ENCODE peak calls at places on chromosomes 6 and 20, in five cellular contexts. One of them, this sample, is unnamed.

GRCh38 chr6:34275128-34275804 is 26.5 kb upstream of the SMIM29 start:
- DNase-seq in NCI-H2081: no peak
- DNase-seq in HT-29: no peak
- DNase-seq in activated naive CD4-positive, alpha-beta T cell treated with anti-CD3 and anti-CD28 coated beads, Interleukin-2, amount 50 U/mL, for 72 hours: no peak
- DNase-seq in lung: no peak
- DNase-seq in this sample: no peak

GRCh38 chr6:63537126-63537958 is 34.9 kb upstream of the LOC128125822 start:
- DNase-seq in activated naive CD4-positive, alpha-beta T cell treated with anti-CD3 and anti-CD28 coated beads, Interleukin-2, amount 50 U/mL, for 72 hours: no peak
- DNase-seq in NCI-H2081: peak; percentile 16
- DNase-seq in HT-29: no peak
- DNase-seq in lung: no peak
- DNase-seq in this sample: no peak

GRCh38 chr20:13723015-13723414 is 61.7 kb downstream of the ESF1 start:
- DNase-seq in NCI-H2081: no peak
- DNase-seq in HT-29: no peak
- DNase-seq in activated naive CD4-positive, alpha-beta T cell treated with anti-CD3 and anti-CD28 coated beads, Interleukin-2, amount 50 U/mL, for 72 hours: no peak
- DNase-seq in lung: no peak
- DNase-seq in this sample: no peak

GRCh38 chr6:143621159-143621873 is 56.4 kb upstream of the PHACTR2 start:
- DNase-seq in lung: no peak
- DNase-seq in activated naive CD4-positive, alpha-beta T cell treated with anti-CD3 and anti-CD28 coated beads, Interleukin-2, amount 50 U/mL, for 72 hours: no peak
- DNase-seq in HT-29: no peak
- DNase-seq in NCI-H2081: no peak
- DNase-seq in this sample: no peak

GRCh38 chr6:13814938-13815575 is 700 bp upstream of the MCUR1 start:
- DNase-seq in HT-29: no peak
- DNase-seq in lung: no peak
- DNase-seq in NCI-H2081: no peak
- DNase-seq in activated naive CD4-positive, alpha-beta T cell treated with anti-CD3 and anti-CD28 coated beads, Interleukin-2, amount 50 U/mL, for 72 hours: no peak
- DNase-seq in this sample: no peak

GRCh38 chr20:301886-302848 is 4.8 kb downstream of the ZCCHC3 start:
- DNase-seq in HT-29: no peak
- DNase-seq in NCI-H2081: no peak
- DNase-seq in lung: no peak
- DNase-seq in activated naive CD4-positive, alpha-beta T cell treated with anti-CD3 and anti-CD28 coated beads, Interleukin-2, amount 50 U/mL, for 72 hours: no peak
- DNase-seq in this sample: no peak

GRCh38 chr6:18632670-18633410 is 245.7 kb downstream of the RNF144B start:
- DNase-seq in lung: no peak
- DNase-seq in activated naive CD4-positive, alpha-beta T cell treated with anti-CD3 and anti-CD28 coated beads, Interleukin-2, amount 50 U/mL, for 72 hours: no peak
- DNase-seq in NCI-H2081: no peak
- DNase-seq in HT-29: no peak
- DNase-seq in this sample: no peak

GRCh38 chr6:145562771-145563615 is 172.3 kb downstream of the EPM2A start:
- DNase-seq in HT-29: no peak
- DNase-seq in activated naive CD4-positive, alpha-beta T cell treated with anti-CD3 and anti-CD28 coated beads, Interleukin-2, amount 50 U/mL, for 72 hours: no peak
- DNase-seq in lung: peak; percentile 42
- DNase-seq in NCI-H2081: no peak
- DNase-seq in this sample: no peak

GRCh38 chr6:169162968-169163903 is 90.4 kb downstream of the THBS2 start:
- DNase-seq in lung: peak; percentile 42
- DNase-seq in HT-29: no peak
- DNase-seq in NCI-H2081: no peak
- DNase-seq in activated naive CD4-positive, alpha-beta T cell treated with anti-CD3 and anti-CD28 coated beads, Interleukin-2, amount 50 U/mL, for 72 hours: no peak
- DNase-seq in this sample: no peak

GRCh38 chr6:90256698-90257485 is 39.8 kb downstream of the BACH2 start:
- DNase-seq in NCI-H2081: no peak
- DNase-seq in HT-29: no peak
- DNase-seq in lung: no peak
- DNase-seq in activated naive CD4-positive, alpha-beta T cell treated with anti-CD3 and anti-CD28 coated beads, Interleukin-2, amount 50 U/mL, for 72 hours: no peak
- DNase-seq in this sample: no peak

GRCh38 chr6:1771324-1771723 is 161.6 kb downstream of the FOXC1 start:
- DNase-seq in lung: no peak
- DNase-seq in activated naive CD4-positive, alpha-beta T cell treated with anti-CD3 and anti-CD28 coated beads, Interleukin-2, amount 50 U/mL, for 72 hours: no peak
- DNase-seq in NCI-H2081: peak; percentile 81
- DNase-seq in HT-29: peak; percentile 31
- DNase-seq in this sample: peak; percentile 4

GRCh38 chr6:1110164-1110563 is 201.7 kb upstream of the FOXQ1 start:
- DNase-seq in HT-29: peak; percentile 53
- DNase-seq in activated naive CD4-positive, alpha-beta T cell treated with anti-CD3 and anti-CD28 coated beads, Interleukin-2, amount 50 U/mL, for 72 hours: no peak
- DNase-seq in lung: no peak
- DNase-seq in NCI-H2081: no peak
- DNase-seq in this sample: no peak

GRCh38 chr6:21800330-21800729 is 206.8 kb downstream of the SOX4 start:
- DNase-seq in HT-29: no peak
- DNase-seq in NCI-H2081: no peak
- DNase-seq in lung: no peak
- DNase-seq in activated naive CD4-positive, alpha-beta T cell treated with anti-CD3 and anti-CD28 coated beads, Interleukin-2, amount 50 U/mL, for 72 hours: no peak
- DNase-seq in this sample: no peak

GRCh38 chr6:114824409-114824808 is 481.6 kb upstream of the HS3ST5 start:
- DNase-seq in NCI-H2081: no peak
- DNase-seq in activated naive CD4-positive, alpha-beta T cell treated with anti-CD3 and anti-CD28 coated beads, Interleukin-2, amount 50 U/mL, for 72 hours: no peak
- DNase-seq in lung: no peak
- DNase-seq in HT-29: no peak
- DNase-seq in this sample: no peak

GRCh38 chr6:93819189-93819588 is 399.8 kb upstream of the EPHA7 start:
- DNase-seq in lung: no peak
- DNase-seq in HT-29: no peak
- DNase-seq in activated naive CD4-positive, alpha-beta T cell treated with anti-CD3 and anti-CD28 coated beads, Interleukin-2, amount 50 U/mL, for 72 hours: no peak
- DNase-seq in NCI-H2081: peak; percentile 17
- DNase-seq in this sample: no peak

GRCh38 chr6:32252326-32253009 is 28.6 kb upstream of the NOTCH4 start:
- DNase-seq in HT-29: no peak
- DNase-seq in activated naive CD4-positive, alpha-beta T cell treated with anti-CD3 and anti-CD28 coated beads, Interleukin-2, amount 50 U/mL, for 72 hours: no peak
- DNase-seq in lung: no peak
- DNase-seq in NCI-H2081: no peak
- DNase-seq in this sample: no peak

GRCh38 chr20:39468703-39469102 is 506.6 kb downstream of the DHX35 start:
- DNase-seq in NCI-H2081: no peak
- DNase-seq in activated naive CD4-positive, alpha-beta T cell treated with anti-CD3 and anti-CD28 coated beads, Interleukin-2, amount 50 U/mL, for 72 hours: no peak
- DNase-seq in lung: no peak
- DNase-seq in HT-29: peak; percentile 10
- DNase-seq in this sample: no peak

GRCh38 chr6:8707369-8707768 is 272.0 kb upstream of the SLC35B3 start:
- DNase-seq in NCI-H2081: no peak
- DNase-seq in activated naive CD4-positive, alpha-beta T cell treated with anti-CD3 and anti-CD28 coated beads, Interleukin-2, amount 50 U/mL, for 72 hours: no peak
- DNase-seq in HT-29: no peak
- DNase-seq in lung: no peak
- DNase-seq in this sample: no peak

GRCh38 chr20:10565191-10565921 is 108.4 kb downstream of the JAG1 start:
- DNase-seq in lung: no peak
- DNase-seq in activated naive CD4-positive, alpha-beta T cell treated with anti-CD3 and anti-CD28 coated beads, Interleukin-2, amount 50 U/mL, for 72 hours: no peak
- DNase-seq in NCI-H2081: no peak
- DNase-seq in HT-29: peak; percentile 62
- DNase-seq in this sample: no peak

GRCh38 chr20:10337291-10337690 is 96.7 kb downstream of the MKKS start:
- DNase-seq in HT-29: no peak
- DNase-seq in NCI-H2081: no peak
- DNase-seq in activated naive CD4-positive, alpha-beta T cell treated with anti-CD3 and anti-CD28 coated beads, Interleukin-2, amount 50 U/mL, for 72 hours: no peak
- DNase-seq in lung: no peak
- DNase-seq in this sample: no peak

GRCh38 chr6:30122515-30122914 is 9.6 kb upstream of the TRIM31 start:
- DNase-seq in lung: no peak
- DNase-seq in HT-29: peak; percentile 74
- DNase-seq in NCI-H2081: no peak
- DNase-seq in activated naive CD4-positive, alpha-beta T cell treated with anti-CD3 and anti-CD28 coated beads, Interleukin-2, amount 50 U/mL, for 72 hours: no peak
- DNase-seq in this sample: no peak

GRCh38 chr6:169452869-169453186 is 199.2 kb upstream of the THBS2 start:
- DNase-seq in HT-29: no peak
- DNase-seq in activated naive CD4-positive, alpha-beta T cell treated with anti-CD3 and anti-CD28 coated beads, Interleukin-2, amount 50 U/mL, for 72 hours: no peak
- DNase-seq in lung: no peak
- DNase-seq in NCI-H2081: no peak
- DNase-seq in this sample: no peak

GRCh38 chr20:43590036-43590391 is 723 bp upstream of the IFT52 start:
- DNase-seq in HT-29: no peak
- DNase-seq in lung: no peak
- DNase-seq in NCI-H2081: peak; percentile 35
- DNase-seq in activated naive CD4-positive, alpha-beta T cell treated with anti-CD3 and anti-CD28 coated beads, Interleukin-2, amount 50 U/mL, for 72 hours: no peak
- DNase-seq in this sample: no peak

GRCh38 chr6:42406296-42407280 is 45.1 kb downstream of the TRERF1 start:
- DNase-seq in NCI-H2081: peak; percentile 6
- DNase-seq in activated naive CD4-positive, alpha-beta T cell treated with anti-CD3 and anti-CD28 coated beads, Interleukin-2, amount 50 U/mL, for 72 hours: no peak
- DNase-seq in lung: no peak
- DNase-seq in HT-29: no peak
- DNase-seq in this sample: no peak

GRCh38 chr6:141521440-141521839 is 611.3 kb upstream of the GJE1 start:
- DNase-seq in activated naive CD4-positive, alpha-beta T cell treated with anti-CD3 and anti-CD28 coated beads, Interleukin-2, amount 50 U/mL, for 72 hours: no peak
- DNase-seq in HT-29: no peak
- DNase-seq in lung: no peak
- DNase-seq in NCI-H2081: no peak
- DNase-seq in this sample: no peak

GRCh38 chr6:161917645-161918044 is 643.8 kb upstream of the AGPAT4 start:
- DNase-seq in activated naive CD4-positive, alpha-beta T cell treated with anti-CD3 and anti-CD28 coated beads, Interleukin-2, amount 50 U/mL, for 72 hours: no peak
- DNase-seq in NCI-H2081: peak; percentile 50
- DNase-seq in lung: no peak
- DNase-seq in HT-29: no peak
- DNase-seq in this sample: peak; percentile 31

GRCh38 chr6:42511803-42512422 is 51.9 kb upstream of the UBR2 start:
- DNase-seq in NCI-H2081: no peak
- DNase-seq in lung: no peak
- DNase-seq in activated naive CD4-positive, alpha-beta T cell treated with anti-CD3 and anti-CD28 coated beads, Interleukin-2, amount 50 U/mL, for 72 hours: no peak
- DNase-seq in HT-29: no peak
- DNase-seq in this sample: no peak

GRCh38 chr6:144343736-144344428 is 58.7 kb downstream of the UTRN start:
- DNase-seq in NCI-H2081: no peak
- DNase-seq in HT-29: peak; percentile 63
- DNase-seq in lung: no peak
- DNase-seq in activated naive CD4-positive, alpha-beta T cell treated with anti-CD3 and anti-CD28 coated beads, Interleukin-2, amount 50 U/mL, for 72 hours: no peak
- DNase-seq in this sample: no peak

GRCh38 chr6:144898741-144899140 is 613.6 kb downstream of the UTRN start:
- DNase-seq in HT-29: no peak
- DNase-seq in lung: no peak
- DNase-seq in activated naive CD4-positive, alpha-beta T cell treated with anti-CD3 and anti-CD28 coated beads, Interleukin-2, amount 50 U/mL, for 72 hours: no peak
- DNase-seq in NCI-H2081: no peak
- DNase-seq in this sample: no peak

This sample was measured in NCI-H1092.